ENCODE peak calls at places on chromosomes 16 and 17, in five cellular contexts. T, K, B, D and V are unnamed samples.

GRCh38 chr16:57590654-57591085 is 37.8 kb upstream of the ADGRG1 start:
- DNase-seq in K (no peak), T (peak), D (peak), B (peak), V (peak)

GRCh38 chr17:63116967-63117366 is 150.9 kb downstream of the TANC2 start:
- DNase-seq in K (no peak), B (peak), D (peak), T (peak), V (peak)

GRCh38 chr16:86566601-86566965 is at the start of gene FOXC2:
- DNase-seq in D (peak), B (peak), T (peak), K (peak), V (peak)

GRCh38 chr17:41769985-41770384 is 16.5 kb downstream of the JUP start:
- DNase-seq in T (no peak), D (no peak), B (no peak), K (no peak), V (no peak)

GRCh38 chr17:39668141-39668924 is at the start of gene PNMT:
- DNase-seq in K (peak), T (peak), B (peak), D (peak), V (peak)

GRCh38 chr16:50887500-50887899 is 145.6 kb downstream of the CYLD start:
- DNase-seq in B (no peak), K (no peak), T (no peak), D (no peak), V (no peak)

GRCh38 chr16:84501077-84501735 is 3.3 kb downstream of the MEAK7 start:
- DNase-seq in D (no peak), B (no peak), T (peak), K (peak), V (peak)

GRCh38 chr17:59848778-59849177 is 44.0 kb downstream of the TUBD1 start:
- DNase-seq in D (peak), K (no peak), T (no peak), B (peak), V (peak)

GRCh38 chr17:34408439-34408838 is 45.4 kb upstream of the CCL1 start:
- DNase-seq in D (no peak), K (no peak), B (no peak), T (no peak), V (no peak)

GRCh38 chr16:13435873-13436474 is 484.0 kb upstream of the ERCC4 start:
- DNase-seq in K (no peak), B (no peak), D (no peak), T (no peak), V (peak)

GRCh38 chr16:88334517-88335149 is 48.1 kb upstream of the ZNF469 start:
- DNase-seq in D (no peak), T (no peak), B (no peak), K (no peak), V (no peak)

GRCh38 chr17:54968954-54969400 is 412 bp downstream of the STXBP4 start:
- DNase-seq in K (no peak), D (peak), T (no peak), B (peak), V (peak)

GRCh38 chr17:50266384-50267073 is 7.7 kb upstream of the TMEM92 start:
- DNase-seq in B (peak), K (peak), T (peak), D (peak), V (peak)

GRCh38 chr17:57735230-57735629 is 9.9 kb downstream of the CCDC182 start:
- DNase-seq in K (no peak), D (no peak), T (no peak), B (no peak), V (no peak)

GRCh38 chr17:19347323-19348080 is 15.0 kb downstream of the B9D1 start:
- DNase-seq in B (no peak), D (no peak), K (peak), T (no peak), V (no peak)

GRCh38 chr16:49615606-49616005 is 240.3 kb downstream of the ZNF423 start:
- DNase-seq in K (no peak), D (no peak), B (no peak), T (no peak), V (no peak)

GRCh38 chr17:8289103-8289397 is 580 bp downstream of the RANGRF start:
- DNase-seq in B (no peak), K (peak), T (peak), D (no peak), V (no peak)

GRCh38 chr17:77366558-77367245 is 225.9 kb downstream of the SEC14L1 start:
- DNase-seq in D (peak), K (peak), B (peak), T (peak), V (no peak)

GRCh38 chr17:50009282-50009681 is 14.3 kb upstream of the DLX3 start:
- DNase-seq in T (no peak), D (no peak), K (no peak), B (no peak), V (no peak)

GRCh38 chr17:57397402-57397801 is 141.1 kb downstream of the MSI2 start:
- DNase-seq in B (no peak), T (no peak), K (no peak), D (no peak), V (no peak)

GRCh38 chr17:60106377-60107059 is 27.8 kb upstream of the HEATR6 start:
- DNase-seq in K (no peak), D (peak), T (peak), B (peak), V (peak)

GRCh38 chr17:15261063-15261817 is 3.9 kb downstream of the PMP22 start:
- DNase-seq in D (peak), B (peak), T (peak), K (peak), V (peak)

GRCh38 chr17:38602862-38603785 is 2.6 kb downstream of the SRCIN1 start:
- DNase-seq in T (no peak), B (no peak), D (no peak), K (no peak), V (no peak)

GRCh38 chr17:38605230-38605851 is 411 bp downstream of the SRCIN1 start:
- DNase-seq in B (no peak), T (no peak), D (no peak), K (no peak), V (no peak)

GRCh38 chr17:38603786-38604478 is 1.8 kb downstream of the SRCIN1 start:
- DNase-seq in D (no peak), K (no peak), B (no peak), T (no peak), V (no peak)

GRCh38 chr17:38605852-38606645 is at the start of gene SRCIN1:
- DNase-seq in D (no peak), T (no peak), B (no peak), K (peak), V (no peak)

GRCh38 chr17:38604479-38605229 is 1.1 kb downstream of the SRCIN1 start:
- DNase-seq in K (no peak), D (no peak), B (no peak), T (no peak), V (no peak)
- H3K4me3 ChIP-seq in K (no peak), D (no peak), B (no peak), T (no peak), V (no peak)

GRCh38 chr17:66308856-66309255 is 6.4 kb downstream of the PRKCA start:
- DNase-seq in B (no peak), K (no peak), D (no peak), T (no peak), V (no peak)

GRCh38 chr17:66312912-66313311 is 10.5 kb downstream of the PRKCA start:
- DNase-seq in K (no peak), D (no peak), T (no peak), B (no peak), V (no peak)

GRCh38 chr17:66313325-66313724 is 10.9 kb downstream of the PRKCA start:
- DNase-seq in T (no peak), B (no peak), D (no peak), K (no peak), V (no peak)

GRCh38 chr17:66309793-66310192 is 7.4 kb downstream of the PRKCA start:
- DNase-seq in D (no peak), B (no peak), T (peak), K (no peak), V (no peak)

GRCh38 chr17:66310528-66311148 is 8.2 kb downstream of the PRKCA start:
- DNase-seq in B (no peak), T (no peak), K (no peak), D (no peak), V (no peak)
- TF ChIP-seq CTCF in B (no peak), T (no peak), K (no peak), D (no peak), V (peak)

DNA sequence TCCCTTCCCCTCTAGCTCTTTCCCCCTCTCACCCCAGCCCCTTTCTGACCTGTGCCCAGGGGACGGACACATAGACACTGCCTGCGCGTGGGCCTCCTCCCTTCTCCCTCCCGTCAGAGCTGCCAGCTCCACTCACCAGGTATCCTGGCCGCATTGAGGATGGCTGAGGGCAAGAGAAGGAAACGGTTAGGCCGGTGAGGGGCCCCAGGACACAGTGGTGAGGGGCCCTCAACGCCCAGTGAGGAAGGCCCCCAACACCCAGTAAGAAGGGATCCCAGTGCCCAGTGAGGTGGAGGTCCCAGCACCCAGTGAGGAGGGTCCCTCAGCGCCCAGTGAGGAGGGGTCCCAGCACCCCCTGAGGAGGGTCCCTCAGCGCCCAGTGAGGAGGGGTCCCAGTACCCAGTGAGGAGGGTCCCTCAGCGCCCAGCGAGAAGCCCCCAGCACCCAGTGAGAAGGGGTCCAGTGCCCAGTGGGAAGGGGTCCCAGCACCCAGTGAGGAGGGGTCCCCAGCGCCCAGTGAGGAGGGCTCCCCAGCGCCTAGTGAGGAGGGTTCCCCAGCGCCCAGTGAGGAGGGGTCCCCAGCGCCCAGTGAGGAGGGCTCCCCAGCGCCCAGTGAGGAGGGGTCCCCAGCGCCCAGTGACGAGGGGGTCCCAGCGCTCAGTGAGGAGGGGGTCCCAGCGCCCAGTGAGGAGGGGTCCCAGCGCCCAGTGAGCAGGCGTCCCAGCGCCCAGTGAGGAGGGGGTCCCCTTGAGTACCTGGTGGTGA is 1.1 kb downstream of the PRSS22 start:
- DNase-seq in K (no peak), D (no peak), T (no peak), B (no peak), V (no peak)
- H3K4me3 ChIP-seq in K (no peak), D (no peak), T (no peak), B (no peak), V (no peak)

DNA sequence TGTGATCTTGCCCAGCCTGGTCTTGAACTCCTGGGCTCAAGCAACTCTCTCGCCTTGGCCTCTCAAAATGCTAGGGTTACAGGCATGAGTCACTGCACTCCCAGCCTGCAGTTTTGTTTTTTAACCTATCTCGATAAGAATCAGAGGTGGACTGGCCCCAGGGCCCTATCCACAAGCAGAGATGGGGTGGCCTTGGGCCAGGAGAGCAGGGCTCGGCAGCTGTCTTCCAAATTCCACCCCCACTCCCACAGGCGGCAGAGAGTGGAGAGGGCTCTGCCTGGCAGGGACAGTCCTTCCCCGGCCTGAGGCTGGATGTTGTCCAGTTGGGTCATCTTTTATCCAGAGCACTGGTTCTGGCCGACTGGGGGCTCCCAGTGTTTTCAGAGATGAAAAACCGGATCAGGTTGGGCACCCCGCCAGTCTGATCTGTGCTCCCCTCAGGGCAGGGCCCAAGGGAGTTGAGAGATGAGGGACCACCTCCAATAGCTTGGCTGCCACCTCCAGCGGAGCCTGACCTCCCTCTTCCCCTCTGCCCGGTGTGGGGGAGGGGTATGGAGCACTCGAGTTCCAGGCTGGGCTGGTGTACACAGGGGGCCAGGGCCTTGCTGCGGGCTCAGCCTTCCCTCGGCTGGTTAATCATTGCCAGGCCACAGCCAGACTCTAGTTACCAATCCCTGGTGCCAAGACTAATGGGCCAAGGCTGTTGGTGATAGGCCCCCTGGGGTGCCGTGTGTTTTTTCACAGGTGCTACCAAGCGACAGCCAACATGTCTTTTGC is 30.3 kb upstream of the MYO15B start:
- DNase-seq in B (peak), D (peak), T (peak), K (peak), V (peak)
- TF ChIP-seq CTCF in B (no peak), D (no peak), T (no peak), K (no peak), V (no peak)